ENCODE peak calls at places on chromosomes 4 and X, in four cellular contexts. Z is HCT116, H is GM12878, E is HepG2. M is an unnamed sample.
A peak's percentile ranks its signal among the peaks of the same experiment; 100 is the strongest.

GRCh38 chrX:64394874-64395567 is at the start of gene MTMR8:
- DNase-seq in Z (peak; percentile 41), H (peak; percentile 23), E (no peak), M (peak; percentile 75)

GRCh38 chr4:106140601-106141000 is 175.4 kb downstream of the TBCK start:
- DNase-seq in Z (no peak), H (no peak), E (no peak), M (no peak)

GRCh38 chr4:78369691-78370090 is 181.9 kb upstream of the ANXA3 start:
- DNase-seq in Z (no peak), H (no peak), E (no peak), M (no peak)

GRCh38 chrX:132146456-132146855 is 18.6 kb upstream of the FRMD7 start:
- DNase-seq in Z (no peak), H (no peak), E (peak; percentile 52), M (no peak)

GRCh38 chr4:146521543-146522097 is at the start of gene SLC10A7:
- DNase-seq in Z (peak; percentile 46), H (peak; percentile 33), E (peak; percentile 58), M (peak; percentile 84)

GRCh38 chr4:150769235-150769634 is 187.3 kb downstream of the MAB21L2 start:
- DNase-seq in Z (peak; percentile 74), H (no peak), E (peak; percentile 67), M (no peak)

GRCh38 chr4:1002131-1002630 is 9.0 kb upstream of the SLC26A1 start:
- DNase-seq in Z (no peak), H (no peak), E (no peak), M (no peak)

GRCh38 chr4:12231098-12231497 is 802.4 kb upstream of the HS3ST1 start:
- DNase-seq in Z (no peak), H (no peak), E (no peak), M (no peak)

GRCh38 chr4:1407657-1408333 is 1.6 kb upstream of the NKX1-1 start:
- DNase-seq in Z (no peak), H (no peak), E (no peak), M (peak; percentile 34)

GRCh38 chrX:49995021-49995731 is 72.8 kb downstream of the CLCN5 start:
- DNase-seq in Z (peak; percentile 28), H (no peak), E (peak; percentile 30), M (no peak)

GRCh38 chrX:28981952-28982351 is 394.7 kb downstream of the IL1RAPL1 start:
- DNase-seq in Z (no peak), H (no peak), E (no peak), M (no peak)

GRCh38 chrX:19670321-19670750 is 155.0 kb upstream of the MAP3K15 start:
- DNase-seq in Z (no peak), H (no peak), E (peak; percentile 21), M (no peak)

GRCh38 chrX:138026211-138026610 is 460.3 kb downstream of the ZIC3 start:
- DNase-seq in Z (no peak), H (no peak), E (no peak), M (peak; percentile 27)

GRCh38 chrX:149022485-149022884 is 482.6 kb downstream of the IDS start:
- DNase-seq in Z (no peak), H (no peak), E (no peak), M (no peak)

GRCh38 chr4:86939123-86939522 is 4.3 kb downstream of the AFF1 start:
- DNase-seq in Z (no peak), H (no peak), E (no peak), M (no peak)

GRCh38 chr4:165635261-165635838 is 237.7 kb upstream of the TLL1 start:
- DNase-seq in Z (no peak), H (no peak), E (no peak), M (no peak)

DNA sequence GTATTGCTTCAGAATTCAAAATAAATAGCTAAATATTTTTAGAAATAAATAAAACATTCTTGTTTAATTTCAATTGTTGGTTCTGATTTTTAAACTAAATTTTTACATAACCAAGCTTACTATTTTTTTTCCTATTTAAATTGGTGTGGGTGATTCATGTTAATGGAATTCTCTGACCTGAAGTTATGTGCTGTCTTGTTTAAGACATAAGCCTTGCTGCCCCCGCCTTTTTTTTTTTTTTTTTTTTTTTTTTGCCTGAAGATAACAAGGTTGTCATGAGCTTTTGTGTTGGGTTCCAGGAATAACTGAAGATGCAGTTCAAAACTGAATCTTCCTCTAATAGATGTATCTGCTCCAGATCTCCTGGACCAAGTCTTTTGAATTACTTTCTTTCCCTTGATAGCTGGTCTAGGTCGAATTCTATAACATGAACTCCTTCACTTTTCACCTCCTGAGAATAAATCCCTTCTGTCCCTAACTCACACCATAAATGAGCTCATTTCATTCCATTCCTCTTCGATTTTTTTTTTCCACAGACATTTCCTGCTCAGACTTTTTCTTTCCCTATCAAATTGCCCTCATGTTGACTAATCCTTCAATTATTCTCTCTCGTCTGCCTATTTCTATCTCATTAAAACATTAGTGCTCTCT is 261.5 kb upstream of the FTHL17 start:
- DNase-seq in Z (no peak), H (no peak), E (no peak), M (no peak)
- TF ChIP-seq SIN3A in Z (no peak), H (no peak), E (no peak), M (no peak)

DNA sequence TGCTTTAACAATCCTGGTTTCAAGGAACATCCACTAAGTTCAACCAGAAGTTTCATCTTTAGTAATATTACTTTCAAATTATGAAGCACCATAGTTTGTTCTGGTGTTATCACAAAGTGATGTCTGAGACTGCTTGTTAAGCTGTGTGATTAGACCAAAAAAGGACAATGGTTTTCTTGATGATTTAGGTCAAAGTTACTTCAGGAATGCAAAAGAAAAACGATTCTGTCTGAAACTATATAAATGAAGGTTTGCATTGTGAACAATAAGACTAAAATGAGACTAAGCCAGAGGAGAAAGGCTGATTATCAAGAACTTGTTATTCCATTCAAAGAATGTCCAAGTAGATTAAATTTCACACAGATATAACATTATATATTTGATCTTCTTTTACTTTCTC is 122.4 kb upstream of the ETNPPL start:
- DNase-seq in Z (no peak), H (no peak), E (no peak), M (no peak)
- H3K4me1 ChIP-seq in Z (no peaks in the 10 kb centered on the region), H (no peaks in the 10 kb centered on the region), E (no peaks in the 10 kb centered on the region), M (no peaks in the 10 kb centered on the region)

GRCh38 chrX:37781808-37782207 is 1.9 kb downstream of the CYBB start:
- DNase-seq in Z (no peak), H (no peak), E (no peak), M (no peak)
- TF ChIP-seq SIN3A in Z (no peak), H (no peak), E (no peak), M (no peak)

GRCh38 chr4:137541866-137542648 is 9.8 kb upstream of the PCDH18 start:
- DNase-seq in Z (no peak), H (no peak), E (no peak), M (no peak)
- H3K4me1 ChIP-seq in Z (peaks cover 6% of the 10 kb centered on the region), H (no peaks in the 10 kb centered on the region), E (no peaks in the 10 kb centered on the region), M (peaks cover 5% of the 10 kb centered on the region)

DNA sequence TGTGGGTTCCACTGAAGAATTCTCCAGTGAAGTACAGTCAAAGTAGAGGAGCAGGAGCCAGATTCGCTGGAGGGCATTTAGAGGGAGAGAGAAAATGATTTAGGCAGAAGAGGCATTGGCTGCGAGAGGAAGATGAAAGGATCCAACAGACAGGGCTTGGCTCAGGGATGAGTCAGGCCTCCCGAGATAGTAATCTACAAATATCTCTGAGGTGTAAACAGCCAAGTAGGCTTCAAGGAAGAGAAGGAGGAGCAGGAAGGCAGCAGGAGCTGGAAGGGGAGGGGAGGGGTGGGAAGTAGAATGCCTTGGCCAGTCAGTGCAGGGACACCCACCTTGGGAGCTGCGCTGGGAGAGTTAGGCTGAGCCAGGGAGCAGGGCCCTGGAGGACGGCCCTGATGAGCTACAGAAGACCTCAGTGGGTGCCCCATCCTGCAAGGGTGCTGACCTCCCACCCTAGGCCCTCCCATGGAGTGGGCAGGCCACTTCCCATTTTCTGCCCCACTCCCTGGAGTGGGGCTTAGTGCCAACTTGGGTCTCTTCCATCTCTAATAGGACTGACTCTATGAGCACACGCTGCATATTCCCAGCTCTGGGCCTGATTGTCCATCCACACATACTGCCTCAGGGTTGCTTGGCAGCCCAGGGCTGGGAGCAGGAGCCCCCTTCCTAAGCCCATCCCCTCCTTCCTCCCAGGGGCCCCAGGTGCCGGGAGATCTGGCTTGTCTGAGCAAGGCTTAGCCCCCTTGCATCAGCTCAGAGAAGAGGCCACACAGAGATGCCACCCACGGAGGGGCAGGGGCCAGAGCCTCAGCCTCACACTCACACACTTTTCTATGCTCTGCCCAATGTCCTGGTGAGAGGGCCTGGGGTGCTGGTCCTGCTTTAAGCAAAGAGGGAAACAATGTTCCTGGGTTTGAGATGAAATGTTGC is 55.3 kb downstream of the PJA1 start:
- DNase-seq in Z (peak; percentile 28), H (no peak), E (no peak), M (no peak)
- TF ChIP-seq SIN3A in Z (no peak), H (no peak), E (no peak), M (no peak)

DNA sequence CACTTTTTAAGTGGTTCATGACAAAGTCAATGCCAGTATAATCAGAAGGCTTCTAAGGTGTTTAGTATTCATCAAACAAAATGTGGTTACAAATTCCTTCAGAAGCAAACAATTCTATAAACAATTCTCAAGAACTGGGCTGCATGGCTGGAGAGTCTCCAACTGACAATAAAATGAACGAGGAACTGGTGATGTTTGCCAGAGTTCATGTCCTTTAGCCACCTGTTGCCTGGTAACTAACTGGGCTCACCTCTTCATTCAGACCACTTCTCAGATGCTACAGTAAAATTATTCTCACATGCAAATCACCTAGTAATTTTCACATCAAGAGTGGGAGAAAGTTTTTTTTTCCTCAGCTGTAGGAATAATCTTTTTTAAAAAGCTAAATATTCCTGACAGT is 53.3 kb downstream of the CAMK2D start:
- DNase-seq in Z (no peak), H (no peak), E (no peak), M (no peak)
- H3K4me1 ChIP-seq in Z (peaks cover 20% of the 10 kb centered on the region), H (peaks cover 22% of the 10 kb centered on the region), E (no peaks in the 10 kb centered on the region), M (no peaks in the 10 kb centered on the region)

DNA sequence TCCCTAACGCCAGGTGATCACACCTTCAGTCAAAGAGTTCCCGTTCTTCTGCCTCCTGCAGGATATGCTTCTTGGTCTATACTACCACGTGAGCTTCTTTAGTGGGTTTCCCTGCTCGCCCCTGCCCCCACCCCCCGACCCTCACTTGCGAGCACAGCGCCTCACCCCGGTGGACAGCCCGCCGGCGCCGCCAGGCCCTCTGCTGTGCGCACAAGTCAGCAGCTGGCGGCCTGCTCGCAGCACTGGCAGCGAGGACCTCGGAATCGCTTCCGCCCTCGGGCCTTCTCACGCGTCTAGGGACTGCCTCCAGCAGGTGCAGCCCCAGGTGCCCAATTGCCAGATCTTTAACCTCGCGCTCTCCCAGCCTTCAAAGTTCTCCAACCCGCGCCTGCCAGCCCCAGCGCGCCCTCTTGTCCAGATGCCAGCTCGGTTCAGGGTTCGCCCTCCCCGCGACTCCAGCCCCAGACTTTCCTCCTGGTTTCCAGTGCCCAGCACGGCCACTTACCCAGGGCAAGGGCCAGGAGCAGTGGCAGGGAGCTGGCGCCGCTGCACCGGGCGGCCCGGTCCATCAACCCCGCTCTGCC is 474 bp downstream of the BTC start:
- DNase-seq in Z (no peak), H (no peak), E (peak; percentile 3), M (peak; percentile 6)
- TF ChIP-seq SIN3A in Z (peak; percentile 41), H (no peak), E (no peak), M (no peak)

GRCh38 chrX:154731203-154731602 is 19.7 kb downstream of the GAB3 start:
- DNase-seq in Z (no peak), H (no peak), E (no peak), M (no peak)

GRCh38 chrX:154729439-154729838 is 21.4 kb downstream of the GAB3 start:
- DNase-seq in Z (no peak), H (no peak), E (no peak), M (no peak)

GRCh38 chrX:154730271-154730883 is 20.5 kb downstream of the GAB3 start:
- DNase-seq in Z (no peak), H (no peak), E (no peak), M (no peak)

GRCh38 chrX:154727418-154728323 is 23.2 kb downstream of the GAB3 start:
- DNase-seq in Z (no peak), H (no peak), E (no peak), M (no peak)

GRCh38 chrX:154728791-154729190 is 22.1 kb downstream of the GAB3 start:
- DNase-seq in Z (no peak), H (no peak), E (no peak), M (no peak)
- H3K4me1 ChIP-seq in Z (no peaks in the 10 kb centered on the region), H (peaks cover 8% of the 10 kb centered on the region), E (no peaks in the 10 kb centered on the region), M (peaks cover 33% of the 10 kb centered on the region)

M was measured in SK-N-SH.